ENCODE peak calls at places on chromosomes 3 and 15, in seven cellular contexts. Y, W, I, H, V, E and N are unnamed samples.

GRCh38 chr15:38559131-38559530 is 5.5 kb downstream of the RASGRP1 start:
- DNase-seq in E (no peak), Y (no peak), I (no peak), V (no peak), H (no peak), W (no peak), N (no peak)

GRCh38 chr3:25468866-25469319 is 40.8 kb downstream of the RARB start:
- DNase-seq in V (no peak), I (peak), H (no peak), Y (no peak), E (no peak), W (peak), N (no peak)

GRCh38 chr3:197792019-197792647 is 1.1 kb downstream of the LRCH3 start:
- DNase-seq in I (no peak), E (no peak), V (no peak), W (no peak), H (peak), Y (no peak), N (no peak)

GRCh38 chr3:169244119-169244864 is 419.2 kb downstream of the MECOM start:
- DNase-seq in W (no peak), I (no peak), Y (no peak), V (no peak), E (no peak), H (no peak), N (no peak)

GRCh38 chr3:143970773-143971366 is 753 bp upstream of the DIPK2A start:
- DNase-seq in E (peak), Y (peak), H (peak), V (peak), I (peak), W (peak), N (peak)

GRCh38 chr15:68307131-68307928 is 29.8 kb downstream of the FEM1B start:
- DNase-seq in W (peak), V (no peak), I (no peak), Y (no peak), H (no peak), E (no peak), N (no peak)

GRCh38 chr3:152399374-152399773 is 130.6 kb downstream of the MBNL1 start:
- DNase-seq in W (no peak), E (no peak), Y (no peak), H (no peak), I (no peak), V (no peak), N (peak)

GRCh38 chr15:43241100-43241499 is 20.3 kb upstream of the EPB42 start:
- DNase-seq in W (peak), V (no peak), Y (no peak), H (no peak), E (no peak), I (no peak), N (no peak)

GRCh38 chr15:66931768-66932633 is 133.4 kb upstream of the SMAD3 start:
- DNase-seq in H (no peak), E (no peak), Y (peak), I (no peak), W (no peak), V (no peak), N (no peak)

GRCh38 chr3:98353554-98353953 is at the start of gene OR5K4:
- DNase-seq in H (no peak), V (no peak), Y (no peak), I (no peak), W (no peak), E (no peak), N (no peak)

GRCh38 chr15:45993508-45993907 is 358.7 kb downstream of the SQOR start:
- DNase-seq in Y (no peak), H (no peak), I (no peak), V (no peak), W (no peak), E (no peak), N (no peak)

GRCh38 chr3:193868590-193868989 is 267.4 kb upstream of the HES1 start:
- DNase-seq in H (no peak), I (no peak), E (no peak), V (no peak), Y (no peak), W (no peak), N (peak)

GRCh38 chr3:126525091-126525852 is 1.3 kb downstream of the CHST13 start:
- DNase-seq in E (no peak), H (no peak), Y (no peak), W (no peak), V (no peak), I (no peak), N (no peak)

GRCh38 chr3:125202197-125202596 is 10.4 kb downstream of the SLC12A8 start:
- DNase-seq in E (no peak), H (peak), V (no peak), Y (no peak), W (no peak), I (no peak), N (peak)

GRCh38 chr3:175224051-175224450 is 364.9 kb downstream of the NAALADL2 start:
- DNase-seq in W (peak), V (no peak), I (no peak), H (no peak), E (no peak), Y (no peak), N (no peak)

GRCh38 chr15:76309561-76310330 is 1.5 kb downstream of the ETFA start:
- DNase-seq in Y (no peak), W (no peak), H (no peak), I (no peak), E (no peak), V (no peak), N (no peak)

GRCh38 chr15:92115834-92116233 is 262.3 kb downstream of the SLCO3A1 start:
- DNase-seq in I (no peak), W (no peak), H (no peak), Y (no peak), E (no peak), V (no peak), N (no peak)

GRCh38 chr15:48566669-48567068 is 78.8 kb downstream of the FBN1 start:
- DNase-seq in I (no peak), V (no peak), Y (no peak), H (no peak), E (no peak), W (no peak), N (no peak)

GRCh38 chr3:149970716-149971402 is at the start of gene PFN2:
- DNase-seq in I (peak), V (peak), Y (peak), W (peak), H (peak), E (peak), N (peak)

GRCh38 chr3:52534281-52535183 is 875 bp upstream of the NT5DC2 start:
- DNase-seq in E (no peak), H (no peak), Y (no peak), I (peak), W (no peak), V (no peak), N (no peak)

GRCh38 chr15:73172508-73172907 is 120.2 kb downstream of the NEO1 start:
- DNase-seq in Y (no peak), H (no peak), E (no peak), W (no peak), V (no peak), I (no peak), N (no peak)

GRCh38 chr15:59688383-59688887 is 685 bp downstream of the BNIP2 start:
- DNase-seq in V (no peak), I (no peak), W (peak), H (peak), Y (no peak), E (no peak), N (peak)